ENCODE peak calls at places on chromosomes 16 and 17, in nine cellular contexts. G is foreskin melanocyte; B is RWPE2; D is cardiac fibroblast; Q is mesendoderm; F is OCI-LY7; Z is CD4-positive, alpha-beta T cell; K is fibroblast of pulmonary artery; C is Caki2. R is an unnamed sample.

GRCh38 chr17:76969598-76970172 is 101.5 kb downstream of the MGAT5B start:
- DNase-seq in G (no peak), B (no peak), D (no peak), Q (no peak), F (peak; percentile 64), Z (no peak), K (no peak), C (no peak), R (no peak)

GRCh38 chr17:49913226-49914095 is 55.5 kb upstream of the DLX4 start:
- DNase-seq in G (no peak), B (no peak), D (peak; percentile 7), Q (no peak), F (no peak), Z (no peak), K (peak; percentile 12), C (peak; percentile 33), R (no peak)

GRCh38 chr17:76196675-76197074 is 43.6 kb downstream of the RNF157 start:
- DNase-seq in G (no peak), B (no peak), D (peak; percentile 38), Q (no peak), F (no peak), Z (no peak), K (peak; percentile 10), C (no peak), R (no peak)

GRCh38 chr17:17363638-17364337 is 60.6 kb downstream of the NT5M start:
- DNase-seq in G (no peak), B (peak; percentile 38), D (no peak), Q (no peak), F (peak; percentile 24), Z (no peak), K (no peak), C (no peak), R (no peak)

GRCh38 chr17:37361543-37361942 is 14.2 kb upstream of the C17orf78 start:
- DNase-seq in G (no peak), B (peak; percentile 83), D (no peak), Q (no peak), F (no peak), Z (no peak), K (no peak), C (no peak), R (no peak)

GRCh38 chr17:15334266-15334665 is 7.1 kb downstream of the TEKT3 start:
- DNase-seq in G (no peak), B (no peak), D (no peak), Q (no peak), F (no peak), Z (no peak), K (no peak), C (no peak), R (no peak)

GRCh38 chr17:71329310-71330098 is 791.3 kb upstream of the SOX9 start:
- DNase-seq in G (no peak), B (no peak), D (no peak), Q (peak; percentile 89), F (no peak), Z (no peak), K (no peak), C (no peak), R (no peak)

GRCh38 chr17:50627782-50628601 is 6.7 kb upstream of the ABCC3 start:
- DNase-seq in G (no peak), B (no peak), D (no peak), Q (peak; percentile 70), F (no peak), Z (no peak), K (no peak), C (no peak), R (no peak)

GRCh38 chr17:29726721-29727252 is 104.1 kb upstream of the CORO6 start:
- DNase-seq in G (peak; percentile 64), B (no peak), D (peak; percentile 64), Q (peak; percentile 59), F (peak; percentile 85), Z (no peak), K (peak; percentile 85), C (no peak), R (peak; percentile 55)

GRCh38 chr17:36937001-36937960 is at the start of gene LHX1:
- DNase-seq in G (no peak), B (no peak), D (no peak), Q (no peak), F (no peak), Z (no peak), K (no peak), C (no peak), R (no peak)

GRCh38 chr17:37373530-37374159 is 2.1 kb upstream of the C17orf78 start:
- DNase-seq in G (peak; percentile 50), B (no peak), D (peak; percentile 90), Q (peak; percentile 93), F (peak; percentile 80), Z (peak; percentile 49), K (peak; percentile 92), C (peak; percentile 79), R (peak; percentile 94)

GRCh38 chr16:9612267-9612666 is 520.8 kb downstream of the HAPSTR1 start:
- DNase-seq in G (no peak), B (no peak), D (no peak), Q (peak; percentile 55), F (no peak), Z (no peak), K (no peak), C (no peak), R (no peak)

GRCh38 chr16:13866073-13866472 is 53.9 kb upstream of the ERCC4 start:
- DNase-seq in G (peak; percentile 30), B (no peak), D (peak; percentile 94), Q (peak; percentile 90), F (peak; percentile 51), Z (peak; percentile 0), K (peak; percentile 92), C (peak; percentile 19), R (peak; percentile 84)

GRCh38 chr17:3864534-3864933 is 18.5 kb upstream of the NCBP3 start:
- DNase-seq in G (no peak), B (no peak), D (no peak), Q (no peak), F (no peak), Z (no peak), K (no peak), C (no peak), R (no peak)

GRCh38 chr17:71203953-71204352 is 916.9 kb upstream of the SOX9 start:
- DNase-seq in G (no peak), B (no peak), D (no peak), Q (no peak), F (no peak), Z (no peak), K (no peak), C (no peak), R (no peak)

GRCh38 chr17:4591529-4591928 is 7.2 kb downstream of the SMTNL2 start:
- DNase-seq in G (no peak), B (no peak), D (peak; percentile 49), Q (no peak), F (no peak), Z (no peak), K (peak; percentile 21), C (peak; percentile 59), R (no peak)

GRCh38 chr16:29023279-29024278 is 38.7 kb downstream of the LAT start:
- DNase-seq in G (no peak), B (no peak), D (no peak), Q (no peak), F (no peak), Z (no peak), K (peak; percentile 6), C (no peak), R (no peak)

GRCh38 chr17:28972437-28972836 is 21.1 kb upstream of the PHF12 start:
- DNase-seq in G (no peak), B (no peak), D (no peak), Q (no peak), F (no peak), Z (no peak), K (no peak), C (no peak), R (no peak)

GRCh38 chr17:54455251-54455868 is 445.3 kb upstream of the TOM1L1 start:
- DNase-seq in G (no peak), B (no peak), D (no peak), Q (peak; percentile 36), F (peak; percentile 3), Z (no peak), K (no peak), C (peak; percentile 6), R (no peak)

GRCh38 chr17:39679521-39680192 is 8.2 kb downstream of the PGAP3 start:
- DNase-seq in G (no peak), B (no peak), D (no peak), Q (no peak), F (peak; percentile 27), Z (peak; percentile 33), K (no peak), C (no peak), R (no peak)